ENCODE peak calls at places on chromosomes 6 and 20, in seven cellular contexts. R is IMR-90, T is mesendoderm, N is H9, X is neuronal stem cell, A is H1, B is trophoblast cell. D is an unnamed sample.

GRCh38 chr6:33757113-33757512 is 10.4 kb upstream of the IP6K3 start:
- DNase-seq in R (no peak), T (no peak), N (no peak), X (no peak), A (no peak), B (no peak), D (peak; percentile 35)

GRCh38 chr6:53947780-53948179 is 153.0 kb downstream of the LRRC1 start:
- DNase-seq in R (no peak), T (no peak), N (no peak), X (no peak), A (no peak), B (no peak), D (no peak)

GRCh38 chr6:98946877-98947410 is 802 bp downstream of the FBXL4 start:
- DNase-seq in R (peak; percentile 13), T (peak; percentile 3), N (no peak), X (no peak), A (no peak), B (no peak), D (no peak)

GRCh38 chr6:87897581-87898147 is 150.0 kb upstream of the SPACA1 start:
- DNase-seq in R (peak; percentile 34), T (no peak), N (no peak), X (no peak), A (no peak), B (no peak), D (no peak)

GRCh38 chr6:143251288-143251687 is 190.6 kb downstream of the AIG1 start:
- DNase-seq in R (no peak), T (no peak), N (no peak), X (no peak), A (no peak), B (no peak), D (no peak)

GRCh38 chr6:7418238-7418905 is 28.8 kb downstream of the RIOK1 start:
- DNase-seq in R (peak; percentile 21), T (no peak), N (no peak), X (no peak), A (no peak), B (peak; percentile 97), D (peak; percentile 59)

GRCh38 chr6:41531591-41532582 is 14.3 kb upstream of the FOXP4 start:
- DNase-seq in R (peak; percentile 67), T (no peak), N (no peak), X (no peak), A (no peak), B (peak; percentile 15), D (peak; percentile 78)

GRCh38 chr6:57268294-57268640 is 46.2 kb upstream of the RAB23 start:
- DNase-seq in R (no peak), T (no peak), N (no peak), X (no peak), A (no peak), B (no peak), D (no peak)

GRCh38 chr20:50298554-50299324 is 108.1 kb downstream of the CEBPB start:
- DNase-seq in R (no peak), T (no peak), N (no peak), X (no peak), A (no peak), B (no peak), D (no peak)

GRCh38 chr6:122524056-122524455 is 52.4 kb upstream of the SERINC1 start:
- DNase-seq in R (no peak), T (no peak), N (no peak), X (no peak), A (no peak), B (no peak), D (no peak)

GRCh38 chr20:6008254-6008653 is 45.6 kb downstream of the LRRN4 start:
- DNase-seq in R (peak; percentile 92), T (no peak), N (no peak), X (no peak), A (no peak), B (peak; percentile 82), D (peak; percentile 94)

GRCh38 chr20:38392356-38392755 is 42.8 kb downstream of the SNHG17 start:
- DNase-seq in R (no peak), T (peak; percentile 31), N (no peak), X (no peak), A (no peak), B (no peak), D (no peak)

DNA sequence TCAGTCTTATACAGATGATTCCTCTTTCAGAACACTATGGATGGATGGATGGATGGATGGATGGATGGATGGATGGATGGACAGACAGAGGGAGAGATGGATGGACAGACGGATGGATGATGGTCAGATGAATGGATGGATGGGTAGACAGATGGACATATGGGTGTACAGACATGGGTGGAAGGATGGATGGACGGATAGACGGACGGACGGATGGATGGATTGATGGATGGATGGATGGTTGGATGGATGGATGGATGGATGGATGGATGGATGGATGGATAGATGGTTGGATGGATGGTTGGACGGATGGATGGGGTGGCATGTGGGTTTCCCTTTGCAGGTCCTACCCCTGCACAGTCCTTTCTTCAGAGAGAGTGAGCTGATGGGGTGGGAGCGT is 320.7 kb downstream of the CDH4 start:
- DNase-seq in R (no peak), T (no peak), N (no peak), X (no peak), A (no peak), B (no peak), D (no peak)
- H3K27ac ChIP-seq in R (no peak overlapping the region), T (no peak overlapping the region), N (no peak overlapping the region), X (no peak overlapping the region), A (no peak overlapping the region), B (no peak overlapping the region), D (no peak overlapping the region)

GRCh38 chr6:118617350-118617957 is 33.9 kb downstream of the CEP85L start:
- DNase-seq in R (no peak), T (no peak), N (no peak), X (no peak), A (no peak), B (no peak), D (no peak)

GRCh38 chr6:118620202-118620601 is 31.2 kb downstream of the CEP85L start:
- DNase-seq in R (no peak), T (no peak), N (no peak), X (no peak), A (no peak), B (no peak), D (no peak)

GRCh38 chr6:118621799-118622470 is 29.5 kb downstream of the CEP85L start:
- DNase-seq in R (peak; percentile 11), T (no peak), N (no peak), X (no peak), A (no peak), B (no peak), D (no peak)

DNA sequence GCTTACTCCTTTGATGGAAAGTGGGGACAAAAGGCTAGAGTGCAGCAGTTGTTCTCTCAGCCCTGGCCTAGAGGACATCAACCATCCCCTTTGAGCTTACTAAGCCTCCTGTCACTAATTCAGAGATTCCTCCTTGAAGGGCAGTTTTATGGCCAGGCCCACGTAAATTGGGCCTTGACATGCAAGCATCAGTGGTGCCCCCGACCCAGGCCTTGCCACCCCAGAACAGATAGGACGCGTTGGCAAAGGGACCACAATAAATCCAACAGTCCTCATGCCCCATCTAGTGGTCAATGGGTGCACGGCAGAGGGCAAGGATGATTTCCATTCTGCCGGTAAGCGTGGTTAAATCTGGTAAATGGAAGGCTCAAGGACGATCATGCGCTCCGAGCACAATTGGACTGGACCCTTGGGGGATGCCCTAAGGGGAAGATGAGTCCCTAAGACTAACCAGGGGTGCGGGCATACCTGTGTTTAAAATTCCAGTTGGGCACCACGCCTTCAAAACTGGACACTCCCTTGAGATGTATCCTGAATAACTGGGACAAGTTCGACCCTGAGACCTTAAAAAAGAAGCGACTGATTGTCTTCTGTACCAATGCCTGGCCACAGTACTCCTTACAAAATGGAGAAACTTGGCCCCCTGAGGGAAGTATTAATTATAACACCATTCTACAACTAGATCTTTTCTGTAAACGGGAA is 32.6 kb downstream of the CEP85L start:
- DNase-seq in R (peak; percentile 26), T (peak; percentile 58), N (peak; percentile 64), X (peak; percentile 30), A (peak; percentile 21), B (peak; percentile 43), D (peak; percentile 49)
- H2BK5ac ChIP-seq in R (no peak overlapping the region), T (no peak overlapping the region), N (no peak overlapping the region), X (no peak overlapping the region), A (no peak overlapping the region), B (no peak overlapping the region), D (no peak overlapping the region)

GRCh38 chr20:63945031-63945658 is 11.1 kb downstream of the UCKL1 start:
- DNase-seq in R (no peak), T (no peak), N (no peak), X (no peak), A (no peak), B (no peak), D (no peak)

GRCh38 chr20:63945921-63946920 is 10.0 kb downstream of the UCKL1 start:
- DNase-seq in R (no peak), T (no peak), N (no peak), X (no peak), A (no peak), B (no peak), D (no peak)

GRCh38 chr20:63944078-63944941 is 11.9 kb downstream of the UCKL1 start:
- DNase-seq in R (no peak), T (no peak), N (no peak), X (no peak), A (no peak), B (no peak), D (no peak)

GRCh38 chr20:63947638-63948456 is 8.4 kb downstream of the UCKL1 start:
- DNase-seq in R (no peak), T (no peak), N (no peak), X (no peak), A (no peak), B (no peak), D (no peak)

GRCh38 chr20:63946986-63947637 is 9.1 kb downstream of the UCKL1 start:
- DNase-seq in R (no peak), T (no peak), N (no peak), X (no peak), A (no peak), B (no peak), D (no peak)
- H3K27ac ChIP-seq in R (no peak overlapping the region), T (no peak overlapping the region), N (no peak overlapping the region), X (no peak overlapping the region), A (no peak overlapping the region), B (no peak overlapping the region), D (no peak overlapping the region)

GRCh38 chr6:108102965-108103364 is 28.4 kb upstream of the OSTM1 start:
- DNase-seq in R (no peak), T (no peak), N (no peak), X (no peak), A (no peak), B (no peak), D (no peak)
- H2BK5ac ChIP-seq in R (no peak overlapping the region), T (no peak overlapping the region), N (no peak overlapping the region), X (no peak overlapping the region), A (no peak overlapping the region), B (no peak overlapping the region), D (no peak overlapping the region)

GRCh38 chr20:4780245-4780644 is 58.5 kb downstream of the PRND start:
- DNase-seq in R (no peak), T (no peak), N (no peak), X (no peak), A (no peak), B (no peak), D (no peak)
- H3K27ac ChIP-seq in R (no peak overlapping the region), T (no peak overlapping the region), N (no peak overlapping the region), X (no peak overlapping the region), A (no peak overlapping the region), B (no peak overlapping the region), D (no peak overlapping the region)

GRCh38 chr6:107989166-107990094 is 31.4 kb upstream of the SEC63 start:
- DNase-seq in R (no peak), T (peak; percentile 35), N (no peak), X (no peak), A (no peak), B (no peak), D (no peak)
- H2BK5ac ChIP-seq in R (no peak overlapping the region), T (peak overlapping the region; percentile 42), N (no peak overlapping the region), X (no peak overlapping the region), A (peak overlapping the region; percentile 77), B (no peak overlapping the region), D (no peak overlapping the region)

D was measured in mesenchymal stem cell.